ENCODE peak calls at places on chromosomes 4 and X, in six cellular contexts. One of them, this sample, is unnamed. For H3K9me3, the result is how much of the 10 kb centered on the place peaks cover.

GRCh38 chrX:2888309-2888708 is 40.8 kb downstream of the ARSD start:
- DNase-seq in IMR-90: no peak
- DNase-seq in ovary: no peak
- DNase-seq in upper lobe of left lung: no peak
- DNase-seq in heart left ventricle: no peak
- DNase-seq in adrenal gland: no peak
- DNase-seq in this sample: no peak

GRCh38 chrX:106286053-106286650 is 118.0 kb downstream of the PWWP3B start:
- DNase-seq in IMR-90: no peak
- DNase-seq in ovary: no peak
- DNase-seq in upper lobe of left lung: no peak
- DNase-seq in heart left ventricle: no peak
- DNase-seq in adrenal gland: no peak
- DNase-seq in this sample: no peak

GRCh38 chr4:20901851-20902250 is 201.6 kb downstream of the PACRGL start:
- DNase-seq in IMR-90: no peak
- DNase-seq in ovary: no peak
- DNase-seq in upper lobe of left lung: no peak
- DNase-seq in heart left ventricle: no peak
- DNase-seq in adrenal gland: no peak
- DNase-seq in this sample: no peak

GRCh38 chrX:27751976-27752375 is 55.8 kb upstream of the MAGEB10 start:
- DNase-seq in IMR-90: no peak
- DNase-seq in ovary: no peak
- DNase-seq in upper lobe of left lung: no peak
- DNase-seq in heart left ventricle: no peak
- DNase-seq in adrenal gland: no peak
- DNase-seq in this sample: no peak

GRCh38 chrX:9352243-9352642 is 112.6 kb upstream of the TBL1X start:
- DNase-seq in IMR-90: no peak
- DNase-seq in ovary: no peak
- DNase-seq in upper lobe of left lung: no peak
- DNase-seq in heart left ventricle: no peak
- DNase-seq in adrenal gland: no peak
- DNase-seq in this sample: no peak

GRCh38 chrX:78514852-78515251 is 144.3 kb downstream of the RTL3 start:
- DNase-seq in IMR-90: no peak
- DNase-seq in ovary: no peak
- DNase-seq in upper lobe of left lung: no peak
- DNase-seq in heart left ventricle: no peak
- DNase-seq in adrenal gland: no peak
- DNase-seq in this sample: no peak

GRCh38 chrX:22093550-22093949 is 61.4 kb downstream of the PHEX start:
- DNase-seq in IMR-90: no peak
- DNase-seq in ovary: no peak
- DNase-seq in upper lobe of left lung: no peak
- DNase-seq in heart left ventricle: no peak
- DNase-seq in adrenal gland: no peak
- DNase-seq in this sample: no peak

GRCh38 chr4:10172278-10173038 is 55.9 kb upstream of the WDR1 start:
- DNase-seq in IMR-90: no peak
- DNase-seq in ovary: no peak
- DNase-seq in upper lobe of left lung: no peak
- DNase-seq in heart left ventricle: no peak
- DNase-seq in adrenal gland: no peak
- DNase-seq in this sample: no peak

GRCh38 chrX:7090506-7091095 is 56.9 kb upstream of the STS start:
- DNase-seq in IMR-90: no peak
- DNase-seq in ovary: no peak
- DNase-seq in upper lobe of left lung: no peak
- DNase-seq in heart left ventricle: no peak
- DNase-seq in adrenal gland: no peak
- DNase-seq in this sample: no peak

GRCh38 chrX:149568701-149569296 is 18.5 kb downstream of the MAGEA9B start:
- DNase-seq in IMR-90: no peak
- DNase-seq in ovary: no peak
- DNase-seq in upper lobe of left lung: no peak
- DNase-seq in heart left ventricle: no peak
- DNase-seq in adrenal gland: no peak
- DNase-seq in this sample: no peak

GRCh38 chr4:135244605-135245146 is 1043.1 kb upstream of the PABPC4L start:
- DNase-seq in IMR-90: no peak
- DNase-seq in ovary: no peak
- DNase-seq in upper lobe of left lung: no peak
- DNase-seq in heart left ventricle: no peak
- DNase-seq in adrenal gland: no peak
- DNase-seq in this sample: no peak

GRCh38 chr4:40887690-40888089 is 137.9 kb downstream of the NSUN7 start:
- DNase-seq in IMR-90: peak
- DNase-seq in ovary: no peak
- DNase-seq in upper lobe of left lung: peak
- DNase-seq in heart left ventricle: no peak
- DNase-seq in adrenal gland: peak
- DNase-seq in this sample: no peak

GRCh38 chrX:16487620-16488380 is 162.2 kb upstream of the S100G start:
- DNase-seq in IMR-90: peak
- DNase-seq in ovary: no peak
- DNase-seq in upper lobe of left lung: no peak
- DNase-seq in heart left ventricle: no peak
- DNase-seq in adrenal gland: no peak
- DNase-seq in this sample: no peak

GRCh38 chr4:87188063-87188462 is 32.4 kb downstream of the KLHL8 start:
- DNase-seq in IMR-90: peak
- DNase-seq in ovary: no peak
- DNase-seq in upper lobe of left lung: no peak
- DNase-seq in heart left ventricle: no peak
- DNase-seq in adrenal gland: no peak
- DNase-seq in this sample: no peak

GRCh38 chr4:10259976-10260375 is 143.4 kb upstream of the WDR1 start:
- DNase-seq in IMR-90: no peak
- DNase-seq in ovary: no peak
- DNase-seq in upper lobe of left lung: no peak
- DNase-seq in heart left ventricle: no peak
- DNase-seq in adrenal gland: no peak
- DNase-seq in this sample: no peak

GRCh38 chr4:88706574-88706973 is 8.9 kb upstream of the NAP1L5 start:
- DNase-seq in IMR-90: peak
- DNase-seq in ovary: peak
- DNase-seq in upper lobe of left lung: no peak
- DNase-seq in heart left ventricle: no peak
- DNase-seq in adrenal gland: peak
- DNase-seq in this sample: no peak

GRCh38 chr4:186770446-186771175 is 47.0 kb upstream of the FAT1 start:
- DNase-seq in IMR-90: peak
- DNase-seq in ovary: no peak
- DNase-seq in upper lobe of left lung: no peak
- DNase-seq in heart left ventricle: no peak
- DNase-seq in adrenal gland: no peak
- DNase-seq in this sample: no peak

GRCh38 chrX:149131780-149132179 is 373.3 kb downstream of the IDS start:
- DNase-seq in IMR-90: no peak
- DNase-seq in ovary: no peak
- DNase-seq in upper lobe of left lung: no peak
- DNase-seq in heart left ventricle: no peak
- DNase-seq in adrenal gland: no peak
- DNase-seq in this sample: no peak

GRCh38 chr4:125501661-125502060 is 186.9 kb downstream of the FAT4 start:
- DNase-seq in IMR-90: no peak
- DNase-seq in ovary: no peak
- DNase-seq in upper lobe of left lung: no peak
- DNase-seq in heart left ventricle: no peak
- DNase-seq in adrenal gland: no peak
- DNase-seq in this sample: no peak

GRCh38 chrX:134718329-134719317 is 60.4 kb upstream of the PLAC1 start:
- DNase-seq in IMR-90: peak
- DNase-seq in ovary: no peak
- DNase-seq in upper lobe of left lung: peak
- DNase-seq in heart left ventricle: no peak
- DNase-seq in adrenal gland: no peak
- DNase-seq in this sample: no peak

GRCh38 chr4:15145709-15146108 is 143.4 kb downstream of the CPEB2 start:
- DNase-seq in IMR-90: no peak
- DNase-seq in ovary: no peak
- DNase-seq in upper lobe of left lung: no peak
- DNase-seq in heart left ventricle: peak
- DNase-seq in adrenal gland: no peak
- DNase-seq in this sample: no peak

GRCh38 chr4:8163436-8164193 is 5.0 kb upstream of the ABLIM2 start:
- DNase-seq in IMR-90: no peak
- DNase-seq in ovary: no peak
- DNase-seq in upper lobe of left lung: no peak
- DNase-seq in heart left ventricle: no peak
- DNase-seq in adrenal gland: no peak
- DNase-seq in this sample: peak

GRCh38 chr4:44738615-44739014 is 12.3 kb upstream of the GNPDA2 start:
- DNase-seq in IMR-90: no peak
- DNase-seq in ovary: no peak
- DNase-seq in upper lobe of left lung: no peak
- DNase-seq in heart left ventricle: no peak
- DNase-seq in adrenal gland: peak
- DNase-seq in this sample: no peak

GRCh38 chr4:100486496-100486895 is 31.3 kb downstream of the EMCN start:
- DNase-seq in IMR-90: no peak
- DNase-seq in ovary: no peak
- DNase-seq in upper lobe of left lung: no peak
- DNase-seq in heart left ventricle: no peak
- DNase-seq in adrenal gland: no peak
- DNase-seq in this sample: no peak

GRCh38 chr4:23934915-23935314 is 45.1 kb upstream of the PPARGC1A start:
- DNase-seq in IMR-90: peak
- DNase-seq in ovary: no peak
- DNase-seq in upper lobe of left lung: peak
- DNase-seq in heart left ventricle: peak
- DNase-seq in adrenal gland: peak
- DNase-seq in this sample: no peak
- TF ChIP-seq POLR2A in IMR-90: no peak
- TF ChIP-seq POLR2A in ovary: no peak
- TF ChIP-seq POLR2A in upper lobe of left lung: no peak
- TF ChIP-seq POLR2A in heart left ventricle: no peak
- TF ChIP-seq POLR2A in adrenal gland: peak
- TF ChIP-seq POLR2A in this sample: no peak

GRCh38 chrX:153667931-153668396 is 5.6 kb downstream of the PNCK start:
- DNase-seq in IMR-90: peak
- DNase-seq in ovary: peak
- DNase-seq in upper lobe of left lung: peak
- DNase-seq in heart left ventricle: peak
- DNase-seq in adrenal gland: peak
- DNase-seq in this sample: peak
- H3K9me3 ChIP-seq in IMR-90: under half
- H3K9me3 ChIP-seq in ovary: under half
- H3K9me3 ChIP-seq in upper lobe of left lung: under half
- H3K9me3 ChIP-seq in heart left ventricle: under half
- H3K9me3 ChIP-seq in adrenal gland: under half
- H3K9me3 ChIP-seq in this sample: under half

GRCh38 chrX:119945481-119945880 is 1.9 kb upstream of the NKAP start:
- DNase-seq in IMR-90: no peak
- DNase-seq in ovary: no peak
- DNase-seq in upper lobe of left lung: no peak
- DNase-seq in heart left ventricle: no peak
- DNase-seq in adrenal gland: no peak
- DNase-seq in this sample: no peak

GRCh38 chrX:119942173-119942819 is 1.3 kb downstream of the NKAP start:
- DNase-seq in IMR-90: no peak
- DNase-seq in ovary: no peak
- DNase-seq in upper lobe of left lung: no peak
- DNase-seq in heart left ventricle: no peak
- DNase-seq in adrenal gland: no peak
- DNase-seq in this sample: no peak

GRCh38 chrX:119942831-119943184 is 743 bp downstream of the NKAP start:
- DNase-seq in IMR-90: peak
- DNase-seq in ovary: no peak
- DNase-seq in upper lobe of left lung: no peak
- DNase-seq in heart left ventricle: no peak
- DNase-seq in adrenal gland: no peak
- DNase-seq in this sample: no peak

GRCh38 chrX:119941336-119941735 is 2.2 kb downstream of the NKAP start:
- DNase-seq in IMR-90: no peak
- DNase-seq in ovary: no peak
- DNase-seq in upper lobe of left lung: no peak
- DNase-seq in heart left ventricle: no peak
- DNase-seq in adrenal gland: no peak
- DNase-seq in this sample: no peak

GRCh38 chrX:119943185-119943988 is at the start of gene NKAP:
- DNase-seq in IMR-90: peak
- DNase-seq in ovary: peak
- DNase-seq in upper lobe of left lung: peak
- DNase-seq in heart left ventricle: peak
- DNase-seq in adrenal gland: peak
- DNase-seq in this sample: peak
- TF ChIP-seq POLR2A in IMR-90: peak
- TF ChIP-seq POLR2A in ovary: peak
- TF ChIP-seq POLR2A in upper lobe of left lung: peak
- TF ChIP-seq POLR2A in heart left ventricle: no peak
- TF ChIP-seq POLR2A in adrenal gland: peak
- TF ChIP-seq POLR2A in this sample: no peak

GRCh38 chr4:129062580-129062979 is 30.8 kb downstream of the SCLT1 start:
- DNase-seq in IMR-90: no peak
- DNase-seq in ovary: no peak
- DNase-seq in upper lobe of left lung: no peak
- DNase-seq in heart left ventricle: no peak
- DNase-seq in adrenal gland: no peak
- DNase-seq in this sample: no peak

GRCh38 chr4:129059028-129059427 is 34.3 kb downstream of the SCLT1 start:
- DNase-seq in IMR-90: no peak
- DNase-seq in ovary: no peak
- DNase-seq in upper lobe of left lung: no peak
- DNase-seq in heart left ventricle: no peak
- DNase-seq in adrenal gland: no peak
- DNase-seq in this sample: no peak

GRCh38 chr4:129064717-129065116 is 28.6 kb downstream of the SCLT1 start:
- DNase-seq in IMR-90: peak
- DNase-seq in ovary: no peak
- DNase-seq in upper lobe of left lung: no peak
- DNase-seq in heart left ventricle: no peak
- DNase-seq in adrenal gland: no peak
- DNase-seq in this sample: no peak

DNA sequence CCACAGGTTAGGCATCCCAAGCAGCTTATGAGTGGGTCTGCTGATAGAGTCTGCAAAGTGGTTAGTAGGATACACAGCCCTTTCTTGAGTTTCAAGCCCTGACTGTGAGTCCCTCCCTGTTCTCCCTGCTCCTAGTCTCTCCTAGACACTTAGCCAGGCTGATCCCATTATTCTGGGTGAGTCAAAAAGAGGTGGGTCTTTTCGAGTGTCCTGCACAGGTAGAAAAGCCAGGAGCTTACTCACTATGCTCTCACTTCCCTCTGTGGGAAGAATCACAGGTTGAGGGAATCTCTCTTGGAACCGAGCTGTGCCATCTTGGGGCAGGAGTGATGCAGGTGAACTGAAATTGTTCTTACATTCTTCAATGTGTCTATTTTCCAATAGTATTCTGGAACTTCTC is 29.7 kb downstream of the SCLT1 start:
- DNase-seq in IMR-90: no peak
- DNase-seq in ovary: no peak
- DNase-seq in upper lobe of left lung: no peak
- DNase-seq in heart left ventricle: no peak
- DNase-seq in adrenal gland: no peak
- DNase-seq in this sample: no peak
- H3K9me3 ChIP-seq in IMR-90: under half
- H3K9me3 ChIP-seq in ovary: under half
- H3K9me3 ChIP-seq in upper lobe of left lung: half or more
- H3K9me3 ChIP-seq in heart left ventricle: under half
- H3K9me3 ChIP-seq in adrenal gland: under half
- H3K9me3 ChIP-seq in this sample: half or more

GRCh38 chrX:25012793-25013592 is 2.8 kb downstream of the ARX start:
- DNase-seq in IMR-90: no peak
- DNase-seq in ovary: no peak
- DNase-seq in upper lobe of left lung: no peak
- DNase-seq in heart left ventricle: no peak
- DNase-seq in adrenal gland: peak
- DNase-seq in this sample: no peak
- TF ChIP-seq POLR2A in IMR-90: no peak
- TF ChIP-seq POLR2A in ovary: no peak
- TF ChIP-seq POLR2A in upper lobe of left lung: no peak
- TF ChIP-seq POLR2A in heart left ventricle: no peak
- TF ChIP-seq POLR2A in adrenal gland: no peak
- TF ChIP-seq POLR2A in this sample: no peak